ENCODE peak calls at places on chromosomes 7 and 10, in six cellular contexts. One of them, this sample, is unnamed.

GRCh38 chr10:71280216-71280615 is 38.8 kb upstream of the SLC29A3 start:
- DNase-seq in MM.1S: no peak
- DNase-seq in fibroblast of the aortic adventitia: no peak
- DNase-seq in HFFc6: no peak
- DNase-seq in body of pancreas: no peak
- DNase-seq in osteoblast: peak
- DNase-seq in this sample: no peak

GRCh38 chr10:130758529-130758928 is 553.0 kb downstream of the TCERG1L start:
- DNase-seq in MM.1S: no peak
- DNase-seq in body of pancreas: peak
- DNase-seq in fibroblast of the aortic adventitia: no peak
- DNase-seq in osteoblast: no peak
- DNase-seq in HFFc6: no peak
- DNase-seq in this sample: no peak

GRCh38 chr10:75400769-75401568 is 595 bp downstream of the ZNF503 start:
- DNase-seq in osteoblast: peak
- DNase-seq in body of pancreas: peak
- DNase-seq in HFFc6: peak
- DNase-seq in MM.1S: peak
- DNase-seq in fibroblast of the aortic adventitia: peak
- DNase-seq in this sample: no peak

GRCh38 chr10:130427216-130427722 is 291.1 kb downstream of the GLRX3 start:
- DNase-seq in HFFc6: no peak
- DNase-seq in MM.1S: no peak
- DNase-seq in body of pancreas: no peak
- DNase-seq in osteoblast: no peak
- DNase-seq in fibroblast of the aortic adventitia: no peak
- DNase-seq in this sample: no peak

GRCh38 chr10:119368991-119369869 is 161.9 kb downstream of the GRK5 start:
- DNase-seq in body of pancreas: no peak
- DNase-seq in MM.1S: no peak
- DNase-seq in osteoblast: no peak
- DNase-seq in HFFc6: no peak
- DNase-seq in fibroblast of the aortic adventitia: peak
- DNase-seq in this sample: no peak

GRCh38 chr10:69715156-69715898 is 85.3 kb downstream of the FAM241B start:
- DNase-seq in HFFc6: peak
- DNase-seq in fibroblast of the aortic adventitia: peak
- DNase-seq in MM.1S: no peak
- DNase-seq in body of pancreas: no peak
- DNase-seq in osteoblast: peak
- DNase-seq in this sample: no peak

GRCh38 chr7:104838537-104839299 is 175.3 kb upstream of the KMT2E start:
- DNase-seq in fibroblast of the aortic adventitia: no peak
- DNase-seq in osteoblast: peak
- DNase-seq in body of pancreas: no peak
- DNase-seq in MM.1S: no peak
- DNase-seq in HFFc6: no peak
- DNase-seq in this sample: no peak

GRCh38 chr7:36185732-36186131 is 32.7 kb downstream of the EEPD1 start:
- DNase-seq in body of pancreas: no peak
- DNase-seq in fibroblast of the aortic adventitia: no peak
- DNase-seq in MM.1S: no peak
- DNase-seq in osteoblast: no peak
- DNase-seq in HFFc6: no peak
- DNase-seq in this sample: no peak

GRCh38 chr10:88389456-88389855 is 193.7 kb downstream of the RNLS start:
- DNase-seq in MM.1S: peak
- DNase-seq in HFFc6: peak
- DNase-seq in body of pancreas: peak
- DNase-seq in fibroblast of the aortic adventitia: peak
- DNase-seq in osteoblast: peak
- DNase-seq in this sample: no peak

GRCh38 chr7:116089293-116089692 is 58.7 kb upstream of the TFEC start:
- DNase-seq in MM.1S: no peak
- DNase-seq in HFFc6: no peak
- DNase-seq in body of pancreas: no peak
- DNase-seq in osteoblast: no peak
- DNase-seq in fibroblast of the aortic adventitia: peak
- DNase-seq in this sample: no peak

GRCh38 chr10:102800601-102801335 is 36.4 kb downstream of the CYP17A1 start:
- DNase-seq in body of pancreas: no peak
- DNase-seq in osteoblast: no peak
- DNase-seq in fibroblast of the aortic adventitia: peak
- DNase-seq in HFFc6: no peak
- DNase-seq in MM.1S: no peak
- DNase-seq in this sample: no peak

GRCh38 chr10:54620352-54620751 is 180.7 kb downstream of the PCDH15 start:
- DNase-seq in fibroblast of the aortic adventitia: no peak
- DNase-seq in osteoblast: no peak
- DNase-seq in body of pancreas: no peak
- DNase-seq in MM.1S: peak
- DNase-seq in HFFc6: no peak
- DNase-seq in this sample: no peak

GRCh38 chr7:96080021-96080420 is 241.9 kb downstream of the SLC25A13 start:
- DNase-seq in HFFc6: no peak
- DNase-seq in fibroblast of the aortic adventitia: no peak
- DNase-seq in body of pancreas: no peak
- DNase-seq in MM.1S: no peak
- DNase-seq in osteoblast: no peak
- DNase-seq in this sample: no peak

GRCh38 chr10:62048919-62049636 is 147.6 kb downstream of the ARID5B start:
- DNase-seq in body of pancreas: peak
- DNase-seq in HFFc6: peak
- DNase-seq in osteoblast: peak
- DNase-seq in fibroblast of the aortic adventitia: peak
- DNase-seq in MM.1S: peak
- DNase-seq in this sample: peak

GRCh38 chr10:112532053-112532658 is 85.1 kb downstream of the VTI1A start:
- DNase-seq in HFFc6: no peak
- DNase-seq in osteoblast: no peak
- DNase-seq in body of pancreas: no peak
- DNase-seq in MM.1S: peak
- DNase-seq in fibroblast of the aortic adventitia: peak
- DNase-seq in this sample: no peak
- TF ChIP-seq CTCF in HFFc6: no peak
- TF ChIP-seq CTCF in osteoblast: no peak
- TF ChIP-seq CTCF in body of pancreas: no peak
- TF ChIP-seq CTCF in MM.1S: no peak
- TF ChIP-seq CTCF in fibroblast of the aortic adventitia: no peak
- TF ChIP-seq CTCF in this sample: no peak

DNA sequence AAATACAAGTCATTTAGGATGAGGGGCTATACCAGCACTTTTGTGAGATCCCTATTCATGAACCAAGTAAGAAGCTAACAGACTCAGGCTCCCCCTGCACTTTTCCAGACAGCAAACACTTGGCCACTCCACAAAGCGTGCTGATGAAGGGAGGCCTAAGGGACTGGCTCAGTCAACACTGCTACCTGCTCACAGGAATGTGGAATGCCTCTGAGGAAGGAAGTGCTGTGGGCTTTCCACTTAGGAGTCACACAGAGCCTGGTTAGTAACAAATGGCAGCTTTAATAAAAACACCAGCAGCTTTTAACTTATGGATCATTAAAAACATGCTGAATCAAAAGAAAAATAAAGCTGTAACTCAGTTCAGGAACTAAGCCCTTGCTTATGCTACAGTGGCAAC is 15.0 kb downstream of the UROS start:
- DNase-seq in fibroblast of the aortic adventitia: no peak
- DNase-seq in MM.1S: no peak
- DNase-seq in body of pancreas: no peak
- DNase-seq in osteoblast: no peak
- DNase-seq in HFFc6: no peak
- DNase-seq in this sample: no peak
- TF ChIP-seq CTCF in fibroblast of the aortic adventitia: no peak
- TF ChIP-seq CTCF in MM.1S: no peak
- TF ChIP-seq CTCF in body of pancreas: no peak
- TF ChIP-seq CTCF in osteoblast: no peak
- TF ChIP-seq CTCF in HFFc6: no peak
- TF ChIP-seq CTCF in this sample: no peak

DNA sequence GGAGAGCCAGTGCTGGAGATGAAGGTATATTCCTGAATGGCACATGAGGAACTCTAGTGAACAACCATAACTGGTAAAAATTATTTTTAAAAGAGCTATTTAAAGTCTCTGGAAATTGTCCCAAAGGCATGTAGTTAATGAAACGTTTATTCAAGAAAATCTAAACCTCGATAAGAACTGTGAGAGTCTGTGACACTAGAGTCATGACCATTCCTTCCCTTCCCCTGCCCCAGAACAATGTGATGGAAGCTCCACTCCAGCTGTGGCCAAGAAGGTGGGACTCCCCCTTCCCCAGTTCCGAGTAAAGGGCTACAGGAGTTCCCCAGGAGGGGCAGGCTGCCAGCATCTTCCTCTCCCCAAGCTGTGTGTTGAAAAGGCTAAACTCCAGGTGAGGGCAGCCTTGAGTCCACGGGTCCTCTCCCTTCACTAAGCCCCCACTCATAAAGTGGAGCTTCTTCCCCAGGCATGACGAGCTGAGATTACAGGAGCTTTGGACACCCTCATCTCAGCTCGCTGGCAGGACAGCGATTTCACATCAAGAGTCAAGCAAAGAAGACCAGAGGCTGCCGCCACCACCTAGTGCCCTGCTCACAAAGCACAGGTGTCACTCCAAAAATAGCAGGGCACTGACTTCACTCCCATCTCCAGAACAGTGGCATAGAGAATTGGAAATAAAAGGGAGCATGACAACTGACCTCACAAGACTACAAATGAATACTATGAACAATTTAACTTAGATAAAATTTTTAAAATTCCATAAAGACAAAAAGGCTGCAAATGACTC is 68.5 kb downstream of the NHLRC2 start:
- DNase-seq in body of pancreas: no peak
- DNase-seq in HFFc6: no peak
- DNase-seq in MM.1S: no peak
- DNase-seq in fibroblast of the aortic adventitia: no peak
- DNase-seq in osteoblast: no peak
- DNase-seq in this sample: no peak
- TF ChIP-seq CTCF in body of pancreas: peak
- TF ChIP-seq CTCF in HFFc6: no peak
- TF ChIP-seq CTCF in MM.1S: no peak
- TF ChIP-seq CTCF in fibroblast of the aortic adventitia: no peak
- TF ChIP-seq CTCF in osteoblast: no peak
- TF ChIP-seq CTCF in this sample: no peak

GRCh38 chr7:129640400-129640799 is 28.9 kb downstream of the NRF1 start:
- DNase-seq in body of pancreas: no peak
- DNase-seq in MM.1S: no peak
- DNase-seq in fibroblast of the aortic adventitia: no peak
- DNase-seq in osteoblast: no peak
- DNase-seq in HFFc6: no peak
- DNase-seq in this sample: no peak

GRCh38 chr7:129636641-129637040 is 25.1 kb downstream of the NRF1 start:
- DNase-seq in fibroblast of the aortic adventitia: no peak
- DNase-seq in osteoblast: no peak
- DNase-seq in HFFc6: no peak
- DNase-seq in MM.1S: no peak
- DNase-seq in body of pancreas: no peak
- DNase-seq in this sample: no peak

GRCh38 chr7:129634361-129635034 is 23.0 kb downstream of the NRF1 start:
- DNase-seq in MM.1S: no peak
- DNase-seq in fibroblast of the aortic adventitia: no peak
- DNase-seq in osteoblast: no peak
- DNase-seq in HFFc6: no peak
- DNase-seq in body of pancreas: no peak
- DNase-seq in this sample: no peak

GRCh38 chr7:129630341-129630740 is 18.8 kb downstream of the NRF1 start:
- DNase-seq in body of pancreas: no peak
- DNase-seq in HFFc6: no peak
- DNase-seq in fibroblast of the aortic adventitia: no peak
- DNase-seq in osteoblast: no peak
- DNase-seq in MM.1S: no peak
- DNase-seq in this sample: no peak

GRCh38 chr7:129635300-129636029 is 23.9 kb downstream of the NRF1 start:
- DNase-seq in HFFc6: peak
- DNase-seq in body of pancreas: peak
- DNase-seq in MM.1S: peak
- DNase-seq in osteoblast: no peak
- DNase-seq in fibroblast of the aortic adventitia: peak
- DNase-seq in this sample: no peak
- TF ChIP-seq CTCF in HFFc6: peak
- TF ChIP-seq CTCF in body of pancreas: peak
- TF ChIP-seq CTCF in MM.1S: peak
- TF ChIP-seq CTCF in osteoblast: peak
- TF ChIP-seq CTCF in fibroblast of the aortic adventitia: peak
- TF ChIP-seq CTCF in this sample: peak

GRCh38 chr10:108203905-108204527 is 1039.5 kb upstream of the SORCS1 start:
- DNase-seq in body of pancreas: no peak
- DNase-seq in HFFc6: no peak
- DNase-seq in MM.1S: no peak
- DNase-seq in fibroblast of the aortic adventitia: no peak
- DNase-seq in osteoblast: no peak
- DNase-seq in this sample: no peak
- TF ChIP-seq CTCF in body of pancreas: no peak
- TF ChIP-seq CTCF in HFFc6: no peak
- TF ChIP-seq CTCF in MM.1S: no peak
- TF ChIP-seq CTCF in fibroblast of the aortic adventitia: no peak
- TF ChIP-seq CTCF in osteoblast: no peak
- TF ChIP-seq CTCF in this sample: no peak

DNA sequence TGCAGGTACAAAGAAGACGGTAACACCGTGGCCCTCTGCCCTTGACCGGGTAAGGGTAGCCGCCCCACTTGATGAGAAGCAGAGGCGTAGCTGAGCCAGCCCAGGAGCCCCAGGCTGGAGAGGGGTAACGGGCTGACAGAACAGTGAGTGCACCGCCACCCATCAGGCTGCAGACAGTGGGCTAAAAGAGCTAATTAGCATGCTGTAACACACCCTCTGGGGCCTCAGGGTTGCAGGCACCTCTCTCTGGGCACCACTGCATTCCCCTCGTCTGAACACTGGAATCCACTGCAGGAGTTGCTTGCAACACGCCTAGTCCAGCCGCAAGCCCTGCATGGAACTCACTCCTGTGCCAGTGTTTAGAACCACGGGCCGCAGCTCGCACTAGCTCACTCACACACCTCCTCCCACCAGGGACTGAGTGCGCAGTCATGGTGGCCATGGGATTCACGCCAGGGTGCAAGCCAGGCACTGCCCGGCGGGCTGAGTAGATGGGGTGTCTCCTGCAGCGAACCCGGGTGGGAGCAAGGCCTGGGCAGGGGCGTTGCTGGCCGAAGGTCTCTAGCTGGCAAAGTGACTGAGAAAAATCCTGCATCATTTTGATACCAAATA is 36.1 kb downstream of the AGMO start:
- DNase-seq in MM.1S: no peak
- DNase-seq in body of pancreas: no peak
- DNase-seq in fibroblast of the aortic adventitia: no peak
- DNase-seq in HFFc6: no peak
- DNase-seq in osteoblast: no peak
- DNase-seq in this sample: no peak
- TF ChIP-seq CTCF in MM.1S: no peak
- TF ChIP-seq CTCF in body of pancreas: no peak
- TF ChIP-seq CTCF in fibroblast of the aortic adventitia: no peak
- TF ChIP-seq CTCF in HFFc6: no peak
- TF ChIP-seq CTCF in osteoblast: no peak
- TF ChIP-seq CTCF in this sample: no peak

DNA sequence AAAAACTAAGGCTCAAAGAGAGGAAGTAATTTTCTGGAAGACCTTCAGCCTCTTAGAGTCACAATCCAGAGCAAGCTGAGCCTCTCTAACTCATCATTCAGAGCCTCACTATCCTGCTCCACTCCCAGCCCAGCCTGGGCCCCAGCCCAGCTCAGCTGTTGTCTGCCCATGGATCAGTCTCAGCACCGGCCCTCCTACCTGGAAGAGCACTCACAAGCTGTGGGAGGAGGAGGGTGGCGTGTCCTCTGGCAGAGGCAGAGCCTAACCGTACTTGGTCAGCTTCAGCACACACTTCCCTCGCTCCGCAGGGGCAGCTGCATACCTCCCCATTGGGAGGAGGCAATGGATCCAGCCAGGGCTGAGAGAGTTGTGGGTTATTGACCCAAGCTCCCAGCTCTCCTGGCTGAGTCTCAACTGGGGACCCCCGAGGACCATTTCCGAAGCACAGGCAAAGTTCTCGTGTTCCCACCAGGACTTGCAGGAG is 66.7 kb upstream of the GPR26 start:
- DNase-seq in MM.1S: no peak
- DNase-seq in osteoblast: no peak
- DNase-seq in fibroblast of the aortic adventitia: no peak
- DNase-seq in body of pancreas: no peak
- DNase-seq in HFFc6: no peak
- DNase-seq in this sample: no peak
- TF ChIP-seq CTCF in MM.1S: no peak
- TF ChIP-seq CTCF in osteoblast: no peak
- TF ChIP-seq CTCF in fibroblast of the aortic adventitia: no peak
- TF ChIP-seq CTCF in body of pancreas: no peak
- TF ChIP-seq CTCF in HFFc6: no peak
- TF ChIP-seq CTCF in this sample: no peak